ENCODE peak calls at places on chromosomes 4 and X, in ten cellular contexts. I, Y, S, J, W, F, Q, K, B and U are unnamed samples.

GRCh38 chr4:48858130-48858529 is 27.2 kb downstream of the OCIAD1 start:
- DNase-seq in I (no peak), Y (no peak), W (no peak), F (no peak), J (no peak), K (no peak), B (no peak), S (no peak), Q (no peak), U (peak)

GRCh38 chrX:133362538-133362937 is 52.8 kb downstream of the GPC4 start:
- DNase-seq in I (peak), F (no peak), Y (no peak), K (no peak), S (no peak), J (no peak), Q (no peak), W (no peak), B (no peak), U (no peak)

GRCh38 chr4:142497606-142498005 is 348.5 kb downstream of the INPP4B start:
- DNase-seq in F (no peak), J (no peak), B (no peak), W (no peak), S (no peak), I (no peak), K (no peak), Q (no peak), Y (no peak), U (no peak)

GRCh38 chrX:41482153-41482850 is 35.2 kb downstream of the NYX start:
- DNase-seq in I (no peak), K (no peak), F (no peak), Q (no peak), Y (no peak), B (no peak), W (no peak), S (no peak), J (peak), U (no peak)

GRCh38 chrX:148310402-148311200 is 189.8 kb upstream of the AFF2 start:
- DNase-seq in J (no peak), K (no peak), Y (no peak), S (peak), B (no peak), I (no peak), F (peak), Q (no peak), W (no peak), U (no peak)

GRCh38 chrX:15206306-15206705 is 63.6 kb downstream of the ASB9 start:
- DNase-seq in S (no peak), J (peak), I (no peak), B (no peak), Q (no peak), K (peak), Y (no peak), F (no peak), W (no peak), U (peak)

GRCh38 chr4:117577686-117578085 is 456.6 kb upstream of the NDST3 start:
- DNase-seq in Y (no peak), F (no peak), J (no peak), B (no peak), I (no peak), Q (no peak), S (no peak), W (no peak), K (no peak), U (no peak)

GRCh38 chr4:102717448-102718092 is 43.2 kb downstream of the MANBA start:
- DNase-seq in Y (peak), K (no peak), Q (no peak), J (peak), I (no peak), B (no peak), S (no peak), F (no peak), W (no peak), U (peak)

GRCh38 chr4:8214091-8214490 is 15.0 kb downstream of the SH3TC1 start:
- DNase-seq in S (no peak), Y (no peak), I (no peak), Q (no peak), K (no peak), F (no peak), B (no peak), W (no peak), J (no peak), U (no peak)

GRCh38 chr4:950136-951020 is 18.1 kb downstream of the TMEM175 start:
- DNase-seq in W (no peak), Q (no peak), K (no peak), I (no peak), F (no peak), J (no peak), S (no peak), B (no peak), Y (no peak), U (no peak)

GRCh38 chr4:124203613-124204284 is 508.8 kb downstream of the ANKRD50 start:
- DNase-seq in Q (no peak), S (no peak), B (no peak), W (no peak), Y (peak), J (no peak), F (no peak), K (no peak), I (no peak), U (peak)

GRCh38 chr4:141102367-141102766 is 30.9 kb downstream of the RNF150 start:
- DNase-seq in S (no peak), Y (peak), Q (no peak), I (no peak), B (no peak), W (no peak), J (peak), K (no peak), F (no peak), U (peak)

GRCh38 chr4:48139688-48140087 is 5.6 kb upstream of the TXK start:
- DNase-seq in K (no peak), S (no peak), I (no peak), Y (peak), W (no peak), J (peak), Q (no peak), B (no peak), F (no peak), U (peak)

GRCh38 chr4:86508436-86508835 is 85.7 kb upstream of the PTPN13 start:
- DNase-seq in J (peak), W (no peak), K (no peak), F (no peak), I (no peak), S (no peak), Y (peak), B (no peak), Q (no peak), U (no peak)

GRCh38 chr4:15847746-15848145 is 69.6 kb downstream of the CD38 start:
- DNase-seq in K (no peak), Q (no peak), J (no peak), S (no peak), B (no peak), I (no peak), F (no peak), W (no peak), Y (no peak), U (no peak)

GRCh38 chr4:153276966-153277365 is 67.5 kb upstream of the MND1 start:
- DNase-seq in B (no peak), W (no peak), Y (no peak), J (no peak), I (peak), F (no peak), S (no peak), K (no peak), Q (no peak), U (no peak)

GRCh38 chr4:123785515-123785914 is 388.9 kb downstream of the SPRY1 start:
- DNase-seq in I (peak), J (peak), Q (peak), S (no peak), F (no peak), K (no peak), W (no peak), B (no peak), Y (peak), U (peak)

GRCh38 chr4:127236875-127237274 is 395.9 kb upstream of the INTU start:
- DNase-seq in Y (no peak), K (no peak), J (no peak), F (no peak), Q (no peak), B (no peak), I (no peak), S (no peak), W (no peak), U (no peak)

GRCh38 chr4:7357296-7357680 is 77.4 kb downstream of the PSAPL1 start:
- DNase-seq in S (no peak), W (no peak), Y (no peak), B (no peak), J (no peak), F (no peak), Q (no peak), K (peak), I (no peak), U (no peak)

GRCh38 chr4:102343964-102344519 is 1.2 kb downstream of the SLC39A8 start:
- DNase-seq in Y (no peak), J (no peak), Q (peak), K (peak), B (peak), F (no peak), W (no peak), S (no peak), I (no peak), U (no peak)

GRCh38 chr4:4491396-4491893 is 50.4 kb downstream of the STX18 start:
- DNase-seq in Q (no peak), J (no peak), Y (no peak), K (no peak), S (no peak), I (no peak), F (no peak), W (no peak), B (no peak), U (no peak)

GRCh38 chr4:89539374-89539773 is 231.8 kb upstream of the GPRIN3 start:
- DNase-seq in K (no peak), F (no peak), Q (no peak), S (no peak), J (no peak), B (no peak), Y (peak), I (no peak), W (no peak), U (peak)

GRCh38 chr4:187172340-187172761 is 448.7 kb upstream of the FAT1 start:
- DNase-seq in B (no peak), Q (no peak), Y (peak), K (no peak), J (no peak), I (no peak), F (no peak), S (no peak), W (no peak), U (no peak)

GRCh38 chr4:139682309-139683210 is 16.9 kb downstream of the MGST2 start:
- DNase-seq in S (no peak), B (no peak), I (no peak), Q (no peak), Y (no peak), K (no peak), F (no peak), J (no peak), W (no peak), U (no peak)

GRCh38 chrX:118350715-118351114 is 4.8 kb downstream of the WDR44 start:
- DNase-seq in S (no peak), K (no peak), Y (no peak), B (no peak), I (no peak), W (no peak), F (no peak), J (no peak), Q (no peak), U (no peak)

GRCh38 chr4:139917896-139918295 is 236.1 kb downstream of the MAML3 start:
- DNase-seq in B (no peak), Q (no peak), F (no peak), Y (no peak), K (no peak), I (no peak), S (no peak), W (no peak), J (no peak), U (no peak)

GRCh38 chrX:66008403-66008970 is 31.4 kb downstream of the VSIG4 start:
- DNase-seq in Q (no peak), I (no peak), Y (no peak), K (no peak), B (no peak), J (no peak), W (no peak), S (no peak), F (no peak), U (no peak)

GRCh38 chr4:48727666-48728459 is 52.2 kb downstream of the FRYL start:
- DNase-seq in Y (no peak), Q (no peak), S (no peak), W (no peak), F (no peak), J (peak), B (no peak), I (no peak), K (no peak), U (no peak)